ENCODE peak calls at places on chromosomes 16 and 17, in seven cellular contexts. One of them, this sample, is unnamed.

GRCh38 chr17:79438936-79439335 is 171.9 kb downstream of the RBFOX3 start:
- DNase-seq in cardiac fibroblast: no peak
- DNase-seq in tibial nerve: no peak
- DNase-seq in foreskin fibroblast: no peak
- DNase-seq in omental fat pad: no peak
- DNase-seq in uterus: no peak
- DNase-seq in progenitor cell of endocrine pancreas: no peak
- DNase-seq in this sample: no peak

GRCh38 chr17:8038954-8039610 is at the start of gene ALOX15B:
- DNase-seq in tibial nerve: no peak
- DNase-seq in omental fat pad: no peak
- DNase-seq in progenitor cell of endocrine pancreas: no peak
- DNase-seq in cardiac fibroblast: no peak
- DNase-seq in uterus: no peak
- DNase-seq in foreskin fibroblast: peak
- DNase-seq in this sample: peak

GRCh38 chr16:12802048-12802447 is 1.6 kb downstream of the CPPED1 start:
- DNase-seq in uterus: no peak
- DNase-seq in tibial nerve: no peak
- DNase-seq in cardiac fibroblast: no peak
- DNase-seq in progenitor cell of endocrine pancreas: no peak
- DNase-seq in foreskin fibroblast: no peak
- DNase-seq in omental fat pad: no peak
- DNase-seq in this sample: no peak

GRCh38 chr16:86045601-86045971 is 146.6 kb downstream of the IRF8 start:
- DNase-seq in progenitor cell of endocrine pancreas: no peak
- DNase-seq in foreskin fibroblast: no peak
- DNase-seq in cardiac fibroblast: no peak
- DNase-seq in tibial nerve: no peak
- DNase-seq in uterus: no peak
- DNase-seq in omental fat pad: no peak
- DNase-seq in this sample: no peak

GRCh38 chr17:62927083-62927482 is 39.0 kb upstream of the TANC2 start:
- DNase-seq in foreskin fibroblast: no peak
- DNase-seq in tibial nerve: no peak
- DNase-seq in omental fat pad: no peak
- DNase-seq in uterus: no peak
- DNase-seq in cardiac fibroblast: no peak
- DNase-seq in progenitor cell of endocrine pancreas: no peak
- DNase-seq in this sample: no peak

GRCh38 chr17:36727577-36727976 is 126.2 kb downstream of the MRM1 start:
- DNase-seq in foreskin fibroblast: no peak
- DNase-seq in tibial nerve: no peak
- DNase-seq in cardiac fibroblast: no peak
- DNase-seq in uterus: no peak
- DNase-seq in progenitor cell of endocrine pancreas: no peak
- DNase-seq in omental fat pad: no peak
- DNase-seq in this sample: no peak

GRCh38 chr17:42294469-42295398 is 6.4 kb downstream of the STAT5A start:
- DNase-seq in uterus: no peak
- DNase-seq in omental fat pad: no peak
- DNase-seq in foreskin fibroblast: peak
- DNase-seq in progenitor cell of endocrine pancreas: no peak
- DNase-seq in tibial nerve: no peak
- DNase-seq in cardiac fibroblast: no peak
- DNase-seq in this sample: no peak

GRCh38 chr17:19533718-19534561 is at the start of gene SLC47A1:
- DNase-seq in progenitor cell of endocrine pancreas: no peak
- DNase-seq in omental fat pad: no peak
- DNase-seq in uterus: peak
- DNase-seq in cardiac fibroblast: peak
- DNase-seq in tibial nerve: no peak
- DNase-seq in foreskin fibroblast: peak
- DNase-seq in this sample: no peak

GRCh38 chr17:78717431-78717980 is 64.6 kb downstream of the CYTH1 start:
- DNase-seq in foreskin fibroblast: peak
- DNase-seq in omental fat pad: no peak
- DNase-seq in tibial nerve: no peak
- DNase-seq in cardiac fibroblast: peak
- DNase-seq in progenitor cell of endocrine pancreas: no peak
- DNase-seq in uterus: peak
- DNase-seq in this sample: no peak

GRCh38 chr16:68298907-68299515 is 11.7 kb downstream of the SLC7A6OS start:
- DNase-seq in tibial nerve: peak
- DNase-seq in progenitor cell of endocrine pancreas: no peak
- DNase-seq in uterus: peak
- DNase-seq in omental fat pad: no peak
- DNase-seq in foreskin fibroblast: peak
- DNase-seq in cardiac fibroblast: peak
- DNase-seq in this sample: peak

GRCh38 chr16:59432934-59433333 is 698.8 kb upstream of the GOT2 start:
- DNase-seq in foreskin fibroblast: no peak
- DNase-seq in cardiac fibroblast: no peak
- DNase-seq in tibial nerve: no peak
- DNase-seq in uterus: no peak
- DNase-seq in omental fat pad: no peak
- DNase-seq in progenitor cell of endocrine pancreas: no peak
- DNase-seq in this sample: no peak

GRCh38 chr16:66481081-66481942 is 54.2 kb downstream of the BEAN1 start:
- DNase-seq in progenitor cell of endocrine pancreas: no peak
- DNase-seq in omental fat pad: no peak
- DNase-seq in tibial nerve: no peak
- DNase-seq in cardiac fibroblast: no peak
- DNase-seq in foreskin fibroblast: no peak
- DNase-seq in uterus: no peak
- DNase-seq in this sample: peak

GRCh38 chr17:9322298-9322697 is 253.3 kb downstream of the STX8 start:
- DNase-seq in uterus: no peak
- DNase-seq in foreskin fibroblast: no peak
- DNase-seq in cardiac fibroblast: no peak
- DNase-seq in omental fat pad: no peak
- DNase-seq in progenitor cell of endocrine pancreas: no peak
- DNase-seq in tibial nerve: no peak
- DNase-seq in this sample: no peak

GRCh38 chr17:21042434-21043295 is at the start of gene USP22:
- DNase-seq in omental fat pad: no peak
- DNase-seq in uterus: no peak
- DNase-seq in progenitor cell of endocrine pancreas: peak
- DNase-seq in cardiac fibroblast: no peak
- DNase-seq in foreskin fibroblast: no peak
- DNase-seq in tibial nerve: no peak
- DNase-seq in this sample: no peak

GRCh38 chr16:20510323-20510722 is 59.0 kb downstream of the ACSM2A start:
- DNase-seq in omental fat pad: no peak
- DNase-seq in tibial nerve: no peak
- DNase-seq in cardiac fibroblast: no peak
- DNase-seq in progenitor cell of endocrine pancreas: no peak
- DNase-seq in uterus: no peak
- DNase-seq in foreskin fibroblast: no peak
- DNase-seq in this sample: no peak

GRCh38 chr17:81511800-81512559 is 619 bp downstream of the ACTG1 start:
- DNase-seq in tibial nerve: no peak
- DNase-seq in uterus: no peak
- DNase-seq in progenitor cell of endocrine pancreas: no peak
- DNase-seq in cardiac fibroblast: peak
- DNase-seq in foreskin fibroblast: peak
- DNase-seq in omental fat pad: no peak
- DNase-seq in this sample: peak

GRCh38 chr16:25643633-25644032 is 48.1 kb upstream of the HS3ST4 start:
- DNase-seq in cardiac fibroblast: no peak
- DNase-seq in tibial nerve: no peak
- DNase-seq in foreskin fibroblast: no peak
- DNase-seq in omental fat pad: no peak
- DNase-seq in uterus: no peak
- DNase-seq in progenitor cell of endocrine pancreas: no peak
- DNase-seq in this sample: no peak

GRCh38 chr16:84976644-84977400 is 34.5 kb downstream of the ZDHHC7 start:
- DNase-seq in omental fat pad: no peak
- DNase-seq in cardiac fibroblast: peak
- DNase-seq in uterus: no peak
- DNase-seq in progenitor cell of endocrine pancreas: no peak
- DNase-seq in tibial nerve: peak
- DNase-seq in foreskin fibroblast: peak
- DNase-seq in this sample: peak

GRCh38 chr17:75769536-75769935 is 4.5 kb upstream of the GALK1 start:
- DNase-seq in tibial nerve: peak
- DNase-seq in omental fat pad: no peak
- DNase-seq in foreskin fibroblast: no peak
- DNase-seq in progenitor cell of endocrine pancreas: no peak
- DNase-seq in uterus: no peak
- DNase-seq in cardiac fibroblast: no peak
- DNase-seq in this sample: no peak

GRCh38 chr17:75773121-75773807 is 8.3 kb upstream of the GALK1 start:
- DNase-seq in cardiac fibroblast: no peak
- DNase-seq in foreskin fibroblast: no peak
- DNase-seq in progenitor cell of endocrine pancreas: no peak
- DNase-seq in tibial nerve: no peak
- DNase-seq in uterus: peak
- DNase-seq in omental fat pad: no peak
- DNase-seq in this sample: no peak

GRCh38 chr17:75773808-75774470 is 8.9 kb upstream of the GALK1 start:
- DNase-seq in tibial nerve: no peak
- DNase-seq in cardiac fibroblast: no peak
- DNase-seq in progenitor cell of endocrine pancreas: no peak
- DNase-seq in foreskin fibroblast: no peak
- DNase-seq in omental fat pad: no peak
- DNase-seq in uterus: peak
- DNase-seq in this sample: no peak

GRCh38 chr17:75774471-75774987 is 9.5 kb upstream of the GALK1 start:
- DNase-seq in tibial nerve: no peak
- DNase-seq in omental fat pad: no peak
- DNase-seq in progenitor cell of endocrine pancreas: no peak
- DNase-seq in cardiac fibroblast: peak
- DNase-seq in foreskin fibroblast: no peak
- DNase-seq in uterus: no peak
- DNase-seq in this sample: no peak

GRCh38 chr17:75771334-75772281 is 6.6 kb upstream of the GALK1 start:
- DNase-seq in progenitor cell of endocrine pancreas: no peak
- DNase-seq in tibial nerve: no peak
- DNase-seq in uterus: no peak
- DNase-seq in foreskin fibroblast: peak
- DNase-seq in cardiac fibroblast: peak
- DNase-seq in omental fat pad: no peak
- DNase-seq in this sample: peak
- TF ChIP-seq CTCF in progenitor cell of endocrine pancreas: no peak
- TF ChIP-seq CTCF in tibial nerve: no peak
- TF ChIP-seq CTCF in uterus: no peak
- TF ChIP-seq CTCF in foreskin fibroblast: no peak
- TF ChIP-seq CTCF in cardiac fibroblast: peak
- TF ChIP-seq CTCF in omental fat pad: no peak
- TF ChIP-seq CTCF in this sample: no peak

GRCh38 chr16:58243528-58244004 is 45.7 kb upstream of the CSNK2A2 start:
- DNase-seq in omental fat pad: no peak
- DNase-seq in foreskin fibroblast: no peak
- DNase-seq in tibial nerve: no peak
- DNase-seq in progenitor cell of endocrine pancreas: no peak
- DNase-seq in cardiac fibroblast: no peak
- DNase-seq in uterus: no peak
- DNase-seq in this sample: no peak
- TF ChIP-seq CTCF in omental fat pad: no peak
- TF ChIP-seq CTCF in foreskin fibroblast: no peak
- TF ChIP-seq CTCF in tibial nerve: no peak
- TF ChIP-seq CTCF in progenitor cell of endocrine pancreas: peak
- TF ChIP-seq CTCF in cardiac fibroblast: no peak
- TF ChIP-seq CTCF in uterus: no peak
- TF ChIP-seq CTCF in this sample: no peak

DNA sequence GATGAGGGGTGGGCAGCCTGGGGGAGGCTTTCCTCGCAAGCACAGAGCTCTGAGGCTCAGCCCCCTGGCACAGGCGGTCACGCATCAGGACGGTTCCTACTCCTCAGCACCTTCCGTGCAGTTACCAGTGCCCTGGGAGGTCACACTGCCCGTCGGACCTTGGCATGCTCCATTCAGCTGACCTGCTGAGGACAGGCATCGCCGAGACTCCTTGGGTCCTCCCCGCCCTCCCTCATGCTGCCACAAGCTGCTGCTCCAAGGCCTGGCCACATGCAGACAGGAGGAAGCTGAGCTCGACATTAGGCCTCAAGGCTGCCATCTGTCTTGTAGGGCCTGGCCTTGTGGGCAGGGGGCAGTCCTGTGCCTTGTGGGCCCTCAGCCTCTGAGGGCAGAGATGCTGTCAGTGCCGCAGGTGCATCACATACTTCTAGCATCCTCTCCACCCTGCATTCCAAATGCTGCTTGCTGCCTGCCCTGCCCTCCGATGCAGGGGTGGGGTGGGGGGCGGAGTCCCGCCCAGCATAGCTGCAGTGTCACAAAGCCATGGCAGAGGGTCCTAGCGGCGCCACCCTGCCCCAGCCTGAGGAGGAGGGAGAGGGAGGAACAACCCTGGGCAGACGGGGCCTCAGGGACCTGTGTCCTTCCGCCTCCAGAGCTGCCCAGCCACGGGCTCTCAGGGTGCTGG is 9.3 kb downstream of the C16orf90 start:
- DNase-seq in uterus: no peak
- DNase-seq in foreskin fibroblast: no peak
- DNase-seq in omental fat pad: no peak
- DNase-seq in progenitor cell of endocrine pancreas: no peak
- DNase-seq in tibial nerve: no peak
- DNase-seq in cardiac fibroblast: no peak
- DNase-seq in this sample: no peak
- TF ChIP-seq CTCF in uterus: no peak
- TF ChIP-seq CTCF in foreskin fibroblast: no peak
- TF ChIP-seq CTCF in omental fat pad: no peak
- TF ChIP-seq CTCF in progenitor cell of endocrine pancreas: no peak
- TF ChIP-seq CTCF in tibial nerve: no peak
- TF ChIP-seq CTCF in cardiac fibroblast: no peak
- TF ChIP-seq CTCF in this sample: no peak

GRCh38 chr17:12398636-12399035 is 267.1 kb upstream of the MYOCD start:
- DNase-seq in progenitor cell of endocrine pancreas: no peak
- DNase-seq in cardiac fibroblast: peak
- DNase-seq in tibial nerve: no peak
- DNase-seq in omental fat pad: no peak
- DNase-seq in foreskin fibroblast: no peak
- DNase-seq in uterus: peak
- DNase-seq in this sample: no peak

GRCh38 chr17:12391468-12391867 is 274.2 kb upstream of the MYOCD start:
- DNase-seq in foreskin fibroblast: peak
- DNase-seq in tibial nerve: no peak
- DNase-seq in uterus: no peak
- DNase-seq in progenitor cell of endocrine pancreas: no peak
- DNase-seq in cardiac fibroblast: no peak
- DNase-seq in omental fat pad: no peak
- DNase-seq in this sample: no peak

DNA sequence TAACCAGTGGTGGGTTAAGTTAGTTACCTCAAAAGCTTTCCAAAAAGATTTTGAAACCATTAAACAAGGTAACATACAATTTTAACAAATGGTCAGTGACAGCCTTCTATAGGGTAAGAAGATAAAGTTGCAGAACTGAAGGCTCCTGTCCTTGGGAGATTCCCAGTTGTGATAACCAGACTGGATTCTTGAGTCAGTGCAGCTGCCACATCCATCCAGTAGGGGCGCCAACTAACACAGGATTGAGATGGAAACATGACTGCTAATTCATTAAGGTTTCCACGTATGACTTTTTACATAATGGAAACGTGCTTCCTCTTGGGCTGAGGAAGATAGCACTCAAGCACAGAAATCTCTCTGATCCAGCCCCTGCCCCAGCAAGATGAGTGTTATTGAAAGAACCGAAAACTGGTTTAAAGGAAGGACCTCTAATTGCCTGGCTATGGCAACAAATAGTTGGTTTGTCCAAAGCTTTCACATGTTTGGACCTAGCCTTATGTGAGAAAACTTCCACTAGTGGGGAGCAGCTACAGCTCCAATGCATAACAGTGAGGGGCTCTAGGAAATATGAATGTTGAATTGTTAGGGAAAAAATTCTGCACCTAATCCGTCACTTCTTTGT is 269.8 kb upstream of the MYOCD start:
- DNase-seq in tibial nerve: no peak
- DNase-seq in progenitor cell of endocrine pancreas: no peak
- DNase-seq in uterus: no peak
- DNase-seq in omental fat pad: no peak
- DNase-seq in foreskin fibroblast: peak
- DNase-seq in cardiac fibroblast: peak
- DNase-seq in this sample: no peak
- TF ChIP-seq CTCF in tibial nerve: no peak
- TF ChIP-seq CTCF in progenitor cell of endocrine pancreas: peak
- TF ChIP-seq CTCF in uterus: peak
- TF ChIP-seq CTCF in omental fat pad: no peak
- TF ChIP-seq CTCF in foreskin fibroblast: peak
- TF ChIP-seq CTCF in cardiac fibroblast: peak
- TF ChIP-seq CTCF in this sample: no peak